ENCODE peak calls at places on chromosome 16, in four cellular contexts. O is activated T-cell treated with anti-CD3 and anti-CD28 coated beads, Interleukin-2, amount 50 U/mL, for 72 hours; Y is frontal cortex; B is activated CD8-positive, alpha-beta T cell treated with anti-CD3 and anti-CD28 coated beads for 36 hours. T is an unnamed sample.

GRCh38 chr16:65375651-65376050 is 253.8 kb upstream of the CDH11 start:
- DNase-seq in O (no peak), Y (no peak), B (no peak), T (no peak)

GRCh38 chr16:30902070-30902972 is 5.9 kb downstream of the CTF1 start:
- DNase-seq in B (peak), Y (peak), O (peak), T (peak)

GRCh38 chr16:24253192-24253591 is 2.9 kb upstream of the CACNG3 start:
- DNase-seq in Y (peak), O (peak), B (peak), T (peak)

GRCh38 chr16:86823895-86824671 is 245.7 kb downstream of the FOXL1 start:
- DNase-seq in B (no peak), Y (no peak), O (no peak), T (no peak)

GRCh38 chr16:8155275-8155674 is 435.0 kb downstream of the TMEM114 start:
- DNase-seq in O (no peak), B (no peak), Y (no peak), T (no peak)

GRCh38 chr16:49639739-49640388 is 216.0 kb downstream of the ZNF423 start:
- DNase-seq in B (no peak), O (no peak), Y (peak), T (no peak)

GRCh38 chr16:10040136-10041080 is 141.8 kb downstream of the GRIN2A start:
- DNase-seq in B (no peak), Y (peak), O (no peak), T (no peak)

GRCh38 chr16:57405194-57405593 is 627 bp downstream of the CCL17 start:
- DNase-seq in Y (no peak), O (no peak), B (no peak), T (no peak)